ENCODE peak calls at places on chromosomes 4 and X, in nine cellular contexts. Y, N, L, V, S, E, M, H and C are unnamed samples.
A peak's percentile ranks its signal among the peaks of the same experiment; 100 is the strongest.

GRCh38 chr4:15336410-15337184 is 91.2 kb upstream of the C1QTNF7 start:
- DNase-seq in M (no peak), V (no peak), L (peak; percentile 86), H (no peak), S (no peak), E (no peak), N (no peak), Y (peak; percentile 83), C (no peak)

GRCh38 chr4:190020790-190021717 is 6.0 kb downstream of the FRG2 start:
- DNase-seq in N (peak; percentile 43), M (peak; percentile 74), V (no peak), H (peak; percentile 61), L (peak; percentile 14), Y (no peak), E (peak; percentile 82), S (peak; percentile 52), C (no peak)

GRCh38 chr4:103197765-103198110 is 405 bp downstream of the CENPE start:
- DNase-seq in M (no peak), H (no peak), E (no peak), L (no peak), N (no peak), S (no peak), V (no peak), Y (no peak), C (peak; percentile 6)

GRCh38 chrX:35439692-35440091 is 358.4 kb upstream of the MAGEB16 start:
- DNase-seq in L (no peak), N (no peak), H (no peak), Y (no peak), M (no peak), V (no peak), S (no peak), E (no peak), C (no peak)

GRCh38 chrX:6660567-6661252 is 125.8 kb upstream of the VCX3A start:
- DNase-seq in M (no peak), Y (no peak), L (no peak), H (no peak), N (no peak), S (no peak), V (no peak), E (no peak), C (no peak)

GRCh38 chrX:153971632-153972367 is at the start of gene HCFC1:
- DNase-seq in L (peak; percentile 85), H (peak; percentile 93), V (peak; percentile 95), M (peak; percentile 95), E (peak; percentile 90), N (peak; percentile 89), Y (peak; percentile 51), S (peak; percentile 93), C (peak; percentile 62)

GRCh38 chr4:147057631-147057980 is 111.9 kb upstream of the TTC29 start:
- DNase-seq in M (no peak), S (no peak), Y (no peak), N (peak; percentile 70), E (no peak), L (peak; percentile 60), H (no peak), V (no peak), C (no peak)

GRCh38 chr4:89617256-89617655 is 219.7 kb downstream of the SNCA start:
- DNase-seq in M (no peak), S (no peak), E (no peak), V (no peak), Y (peak; percentile 26), L (peak; percentile 30), N (peak; percentile 1), H (no peak), C (peak; percentile 47)

GRCh38 chr4:168451331-168451730 is 29.0 kb downstream of the DDX60L start:
- DNase-seq in Y (no peak), E (no peak), N (peak; percentile 3), S (no peak), M (no peak), H (no peak), L (peak; percentile 11), V (no peak), C (no peak)

GRCh38 chr4:73341454-73341853 is 62.6 kb upstream of the ALB start:
- DNase-seq in S (no peak), V (no peak), H (peak; percentile 75), M (no peak), N (peak; percentile 82), L (peak; percentile 52), E (peak; percentile 11), Y (peak; percentile 16), C (peak; percentile 14)

DNA sequence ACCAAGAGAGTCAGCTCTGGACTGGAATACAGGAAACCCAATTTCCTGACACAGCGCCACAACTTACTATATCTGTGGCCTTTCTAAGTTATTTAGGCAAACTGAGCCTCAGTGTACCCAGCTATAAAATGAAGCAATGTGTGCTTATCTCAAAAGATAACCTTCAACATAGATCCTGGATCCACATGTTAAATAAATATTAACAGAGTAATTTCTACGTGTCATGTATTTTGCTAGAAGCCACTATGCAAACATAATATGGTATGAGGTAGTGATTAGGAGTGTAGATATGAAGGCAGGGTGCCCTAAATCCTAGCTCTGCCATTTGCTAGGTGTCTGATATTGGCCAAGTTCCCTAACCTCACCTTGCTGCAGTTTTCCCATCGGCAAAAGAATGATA is 527.0 kb downstream of the RAB28 start:
- DNase-seq in E (no peak), L (no peak), S (no peak), V (no peak), M (no peak), Y (no peak), H (no peak), N (no peak), C (no peak)
- H3K4me3 ChIP-seq in E (no peak overlapping the region), L (no peak overlapping the region), S (no peak overlapping the region), V (no peak overlapping the region), M (no peak overlapping the region), Y (no peak overlapping the region), H (no peak overlapping the region), N (no peak overlapping the region), C (no peak overlapping the region)

GRCh38 chr4:20394471-20394870 is 142.8 kb downstream of the SLIT2 start:
- DNase-seq in E (no peak), L (no peak), M (no peak), Y (no peak), N (no peak), V (no peak), S (no peak), H (no peak), C (no peak)

GRCh38 chr4:20391224-20391623 is 139.5 kb downstream of the SLIT2 start:
- DNase-seq in E (no peak), M (no peak), H (no peak), V (no peak), L (peak; percentile 70), Y (no peak), N (peak; percentile 85), S (no peak), C (no peak)

GRCh38 chr4:20391912-20392311 is 140.2 kb downstream of the SLIT2 start:
- DNase-seq in Y (no peak), H (no peak), V (no peak), L (no peak), M (no peak), E (no peak), N (no peak), S (no peak), C (no peak)

GRCh38 chr4:20393486-20394100 is 141.9 kb downstream of the SLIT2 start:
- DNase-seq in Y (no peak), E (no peak), N (peak; percentile 70), V (no peak), L (peak; percentile 29), S (no peak), H (no peak), M (no peak), C (no peak)

DNA sequence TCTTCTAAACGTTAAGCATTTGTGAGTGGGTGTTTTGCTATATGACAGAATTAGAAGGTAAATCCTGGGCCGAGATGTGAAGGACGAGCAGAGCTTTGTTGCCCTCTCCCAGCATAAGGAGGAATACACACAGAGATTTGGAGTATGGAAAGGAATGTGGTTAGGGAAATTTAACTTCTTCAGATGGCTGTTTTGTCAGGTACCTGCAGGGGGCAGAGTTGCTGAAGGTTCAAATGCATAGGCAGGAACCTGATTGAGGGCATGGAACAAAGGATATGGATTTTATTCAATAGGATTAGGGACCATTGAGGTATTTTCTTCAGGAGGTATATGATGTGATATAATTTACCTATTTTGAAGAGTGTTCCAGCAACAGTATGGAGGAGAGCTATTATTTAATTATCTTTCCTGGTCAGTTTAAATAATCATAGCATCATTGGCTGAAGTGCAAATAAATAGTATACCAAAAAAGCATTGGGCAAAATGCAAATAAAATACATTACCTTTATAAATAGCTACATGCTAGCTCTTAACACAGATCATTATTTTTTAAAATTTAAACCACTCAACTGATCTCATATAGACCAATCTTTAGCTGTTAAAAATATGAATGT is 143.6 kb downstream of the SLIT2 start:
- DNase-seq in H (peak; percentile 52), L (peak; percentile 14), V (no peak), E (no peak), Y (peak; percentile 12), S (no peak), M (no peak), N (peak; percentile 53), C (no peak)
- TF ChIP-seq CTCF in H (peak; percentile 47), L (peak; percentile 53), V (no peak), E (peak; percentile 70), Y (peak; percentile 72), S (peak; percentile 56), M (peak; percentile 55), N (peak; percentile 69), C (peak; percentile 78)

DNA sequence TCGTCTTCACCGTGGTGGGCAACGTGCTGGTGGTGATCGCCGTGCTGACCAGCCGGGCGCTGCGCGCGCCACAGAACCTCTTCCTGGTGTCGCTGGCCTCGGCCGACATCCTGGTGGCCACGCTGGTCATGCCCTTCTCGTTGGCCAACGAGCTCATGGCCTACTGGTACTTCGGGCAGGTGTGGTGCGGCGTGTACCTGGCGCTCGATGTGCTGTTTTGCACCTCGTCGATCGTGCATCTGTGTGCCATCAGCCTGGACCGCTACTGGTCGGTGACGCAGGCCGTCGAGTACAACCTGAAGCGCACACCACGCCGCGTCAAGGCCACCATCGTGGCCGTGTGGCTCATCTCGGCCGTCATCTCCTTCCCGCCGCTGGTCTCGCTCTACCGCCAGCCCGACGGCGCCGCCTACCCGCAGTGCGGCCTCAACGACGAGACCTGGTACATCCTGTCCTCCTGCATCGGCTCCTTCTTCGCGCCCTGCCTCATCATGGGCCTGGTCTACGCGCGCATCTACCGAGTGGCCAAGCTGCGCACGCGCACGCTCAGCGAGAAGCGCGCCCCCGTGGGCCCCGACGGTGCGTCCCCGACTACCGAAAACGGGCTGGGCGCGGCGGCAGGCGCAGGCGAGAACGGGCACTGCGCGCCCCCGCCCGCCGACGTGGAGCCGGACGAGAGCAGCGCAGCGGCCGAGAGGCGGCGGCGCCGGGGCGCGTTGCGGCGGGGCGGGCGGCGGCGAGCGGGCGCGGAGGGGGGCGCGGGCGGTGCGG is 791 bp downstream of the ADRA2C start:
- DNase-seq in S (no peak), M (no peak), L (peak; percentile 7), V (no peak), E (peak; percentile 75), N (no peak), Y (no peak), H (peak; percentile 48), C (no peak)
- H3K4me3 ChIP-seq in S (peak overlapping the region; percentile 17), M (peak overlapping the region; percentile 16), L (no peak overlapping the region), V (peak overlapping the region; percentile 73), E (no peak overlapping the region), N (no peak overlapping the region), Y (no peak overlapping the region), H (no peak overlapping the region), C (no peak overlapping the region)

DNA sequence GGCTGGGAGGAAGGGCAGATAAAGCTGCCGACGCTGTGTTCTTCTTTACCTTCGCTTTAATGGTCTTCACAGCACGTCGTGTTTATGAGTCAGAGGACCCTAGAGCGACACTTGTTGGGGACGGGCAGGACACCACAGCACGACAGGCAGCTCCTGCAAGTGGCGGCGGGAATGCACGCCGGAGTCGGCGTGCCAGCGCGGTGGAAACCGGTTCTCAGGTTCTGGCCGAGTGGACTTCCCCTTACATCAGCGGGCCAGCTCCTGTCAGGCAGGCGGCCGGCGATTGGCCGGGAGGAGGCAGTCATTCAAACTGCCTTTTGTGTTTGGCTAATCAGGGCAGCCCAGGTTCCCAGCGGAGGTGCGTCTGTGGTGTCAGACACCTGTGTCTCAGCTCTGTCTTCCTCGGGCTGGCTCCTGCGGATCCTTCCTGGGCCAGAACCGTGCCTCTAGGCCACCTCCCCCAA is 150.9 kb downstream of the SHROOM3 start:
- DNase-seq in M (peak; percentile 94), V (peak; percentile 93), Y (no peak), E (no peak), S (peak; percentile 92), L (peak; percentile 83), N (no peak), H (peak; percentile 93), C (no peak)
- TF ChIP-seq CTCF in M (peak; percentile 12), V (no peak), Y (no peak), E (no peak), S (no peak), L (no peak), N (peak; percentile 2), H (peak; percentile 32), C (peak; percentile 31)